ENCODE peak calls at places on chromosomes 12 and 14, in four cellular contexts. H, Y, L and M are unnamed samples. For H3K4me1, the result is how much of the 10 kb centered on the place peaks cover.

GRCh38 chr12:81089412-81089811 is 11.5 kb downstream of the ACSS3 start:
- DNase-seq in H (no peak), Y (no peak), L (no peak), M (no peak)

GRCh38 chr14:93114068-93114710 is 1.5 kb downstream of the ITPK1 start:
- DNase-seq in H (peak), Y (no peak), L (no peak), M (no peak)

GRCh38 chr14:75277000-75277795 is 1.4 kb upstream of the FOS start:
- DNase-seq in H (peak), Y (peak), L (peak), M (peak)

GRCh38 chr12:124492879-124493808 is 74.3 kb downstream of the NCOR2 start:
- DNase-seq in H (no peak), Y (peak), L (peak), M (no peak)

GRCh38 chr14:30680036-30680435 is 57.9 kb downstream of the SCFD1 start:
- DNase-seq in H (no peak), Y (no peak), L (no peak), M (no peak)

GRCh38 chr12:131831021-131831571 is 2.9 kb downstream of the MMP17 start:
- DNase-seq in H (no peak), Y (peak), L (peak), M (no peak)

GRCh38 chr14:23538785-23539184 is 12.8 kb downstream of the ZFHX2 start:
- DNase-seq in H (no peak), Y (no peak), L (no peak), M (no peak)

GRCh38 chr12:7180685-7181084 is 8.8 kb upstream of the PEX5 start:
- DNase-seq in H (no peak), Y (no peak), L (no peak), M (no peak)

GRCh38 chr12:119230804-119231203 is 52.1 kb downstream of the HSPB8 start:
- DNase-seq in H (no peak), Y (no peak), L (no peak), M (no peak)

GRCh38 chr12:96513681-96514080 is 24.3 kb downstream of the CFAP54 start:
- DNase-seq in H (no peak), Y (no peak), L (no peak), M (no peak)
- H3K4me1 ChIP-seq in H (under half), Y (under half), L (under half), M (under half)

GRCh38 chr12:57377103-57377840 is 53.6 kb downstream of the R3HDM2 start:
- DNase-seq in H (no peak), Y (no peak), L (no peak), M (no peak)

GRCh38 chr12:57385586-57385985 is 45.3 kb downstream of the R3HDM2 start:
- DNase-seq in H (no peak), Y (no peak), L (no peak), M (no peak)

GRCh38 chr12:57384512-57384911 is 46.3 kb downstream of the R3HDM2 start:
- DNase-seq in H (no peak), Y (no peak), L (no peak), M (no peak)

GRCh38 chr12:57381693-57382220 is 49.1 kb downstream of the R3HDM2 start:
- DNase-seq in H (no peak), Y (no peak), L (no peak), M (no peak)

GRCh38 chr12:57380300-57380699 is 50.5 kb downstream of the R3HDM2 start:
- DNase-seq in H (no peak), Y (no peak), L (no peak), M (no peak)
- H3K27ac ChIP-seq in H (no peak), Y (no peak), L (no peak), M (no peak)

GRCh38 chr12:41333988-41334387 is 145.9 kb downstream of the PDZRN4 start:
- DNase-seq in H (no peak), Y (no peak), L (no peak), M (no peak)
- H3K4me3 ChIP-seq in H (no peak), Y (no peak), L (no peak), M (no peak)

DNA sequence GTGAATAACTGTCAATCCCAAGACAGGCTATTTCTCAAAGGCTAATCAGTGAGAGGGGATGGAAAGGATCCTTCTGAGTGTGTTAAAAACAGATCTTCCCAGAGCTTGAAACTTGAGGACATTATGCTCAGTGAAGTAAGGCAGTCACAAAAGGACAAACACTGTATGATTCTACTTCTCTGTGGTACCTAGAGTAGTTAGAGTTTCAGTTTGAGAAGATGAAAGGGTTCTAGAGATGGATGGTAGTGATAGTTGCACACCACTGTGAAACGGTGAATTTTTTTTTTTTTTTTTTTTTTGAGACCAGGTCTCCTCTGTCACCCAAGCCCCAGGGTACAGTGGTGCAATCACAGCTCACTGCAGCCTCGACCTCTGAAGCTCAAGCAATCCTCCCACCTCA is 133.8 kb downstream of the SAMD4A start:
- DNase-seq in H (no peak), Y (no peak), L (no peak), M (no peak)
- H3K4me1 ChIP-seq in H (under half), Y (under half), L (under half), M (under half)

DNA sequence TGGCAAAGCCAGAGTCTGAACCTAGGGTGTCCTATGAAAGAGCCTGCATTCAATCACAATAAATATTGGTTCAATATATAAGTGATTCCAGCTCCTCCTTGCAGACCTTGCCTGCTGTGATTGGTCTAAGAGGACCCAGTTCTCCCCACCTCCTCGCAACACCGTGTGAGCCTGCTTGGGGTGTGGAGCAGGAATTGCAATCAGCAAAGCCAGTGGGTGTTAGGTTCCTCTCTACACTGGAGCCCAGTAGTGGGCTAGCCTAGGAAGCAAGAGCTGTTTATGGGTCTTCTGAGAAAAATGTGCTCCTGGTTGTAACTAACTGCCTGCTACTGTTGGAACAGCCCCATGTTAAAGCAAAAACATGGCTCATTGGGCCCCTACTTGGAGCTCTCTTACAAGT is 3.5 kb upstream of the SELPLG start:
- DNase-seq in H (no peak), Y (no peak), L (no peak), M (no peak)
- H3K27ac ChIP-seq in H (no peak), Y (no peak), L (no peak), M (no peak)